ENCODE peak calls at places on chromosomes 1 and 21, in six cellular contexts. E, D, T, W, U and V are unnamed samples.

GRCh38 chr1:84701366-84701765 is 11.1 kb upstream of the SSX2IP start:
- DNase-seq in E (no peak), U (no peak), D (no peak), T (no peak), W (no peak), V (no peak)

GRCh38 chr1:165600793-165601192 is 30.2 kb upstream of the MGST3 start:
- DNase-seq in T (no peak), U (no peak), W (no peak), D (no peak), E (no peak), V (no peak)

GRCh38 chr1:3004285-3005205 is 16.7 kb upstream of the ACTRT2 start:
- DNase-seq in D (no peak), U (no peak), T (no peak), W (no peak), E (no peak), V (no peak)

GRCh38 chr21:44887807-44888580 is 14.5 kb upstream of the PTTG1IP start:
- DNase-seq in W (no peak), U (no peak), E (no peak), D (no peak), T (no peak), V (no peak)

GRCh38 chr1:36134805-36135339 is 9.8 kb upstream of the COL8A2 start:
- DNase-seq in W (peak), U (peak), E (peak), D (peak), T (peak), V (no peak)

GRCh38 chr1:2413495-2414296 is 1.3 kb upstream of the PEX10 start:
- DNase-seq in E (peak), T (peak), W (no peak), D (no peak), U (peak), V (no peak)

GRCh38 chr1:914253-914890 is 9.4 kb upstream of the SAMD11 start:
- DNase-seq in W (peak), T (no peak), D (no peak), U (no peak), E (no peak), V (no peak)

GRCh38 chr1:204384636-204385354 is 25.1 kb upstream of the PLEKHA6 start:
- DNase-seq in E (no peak), U (peak), W (no peak), D (peak), T (no peak), V (no peak)

GRCh38 chr1:222546548-222547259 is 1.2 kb downstream of the HHIPL2 start:
- DNase-seq in E (no peak), D (peak), U (no peak), T (no peak), W (no peak), V (no peak)

GRCh38 chr21:31201548-31201947 is 142.5 kb downstream of the TIAM1 start:
- DNase-seq in W (no peak), D (no peak), E (no peak), T (peak), U (no peak), V (no peak)

GRCh38 chr1:54486864-54487263 is 61.2 kb upstream of the ACOT11 start:
- DNase-seq in W (no peak), U (no peak), T (no peak), D (no peak), E (no peak), V (no peak)

GRCh38 chr1:23216771-23217420 is 406 bp downstream of the HTR1D start:
- DNase-seq in W (peak), D (no peak), U (peak), E (peak), T (no peak), V (no peak)

GRCh38 chr1:8021676-8022266 is 4.3 kb downstream of the ERRFI1 start:
- DNase-seq in U (no peak), D (no peak), W (no peak), E (no peak), T (no peak), V (no peak)

GRCh38 chr1:33456302-33456886 is 16.1 kb upstream of the ZSCAN20 start:
- DNase-seq in W (no peak), D (no peak), U (no peak), E (no peak), T (no peak), V (no peak)

GRCh38 chr1:206933333-206933945 is 11.7 kb upstream of the FCMR start:
- DNase-seq in E (peak), W (no peak), D (no peak), U (peak), T (peak), V (no peak)

GRCh38 chr1:157969693-157970485 is 23.6 kb upstream of the KIRREL1 start:
- DNase-seq in E (peak), T (peak), W (peak), U (peak), D (peak), V (no peak)

GRCh38 chr1:42178249-42178648 is 13.7 kb upstream of the GUCA2A start:
- DNase-seq in T (no peak), U (no peak), D (no peak), E (no peak), W (no peak), V (no peak)

GRCh38 chr1:167616521-167616920 is 13.5 kb upstream of the RCSD1 start:
- DNase-seq in E (no peak), W (no peak), T (no peak), U (no peak), D (no peak), V (no peak)

GRCh38 chr1:47906009-47906432 is 91.2 kb downstream of the TRABD2B start:
- DNase-seq in T (no peak), U (peak), W (no peak), E (no peak), D (peak), V (no peak)

GRCh38 chr1:55049914-55050278 is 10.5 kb downstream of the PCSK9 start:
- DNase-seq in D (no peak), U (no peak), T (no peak), W (peak), E (no peak), V (no peak)

GRCh38 chr1:33247537-33247936 is 8.8 kb upstream of the ZNF362 start:
- DNase-seq in D (no peak), E (no peak), W (no peak), U (no peak), T (no peak), V (no peak)

GRCh38 chr1:41366428-41367101 is 5.3 kb downstream of the FOXO6 start:
- DNase-seq in T (no peak), E (peak), U (peak), D (no peak), W (peak), V (no peak)

GRCh38 chr21:34222031-34222335 is 141.8 kb upstream of the KCNE2 start:
- DNase-seq in D (no peak), W (no peak), E (no peak), U (no peak), T (no peak), V (no peak)

GRCh38 chr1:147389532-147390184 is 147.2 kb downstream of the CHD1L start:
- DNase-seq in W (no peak), T (peak), U (peak), D (peak), E (no peak), V (no peak)

GRCh38 chr21:45555557-45556301 is 13.5 kb upstream of the SLC19A1 start:
- DNase-seq in W (peak), T (peak), D (peak), E (peak), U (peak), V (no peak)

GRCh38 chr1:107622540-107622939 is 342.4 kb downstream of the VAV3 start:
- DNase-seq in W (no peak), E (no peak), T (no peak), U (no peak), D (no peak), V (no peak)

DNA sequence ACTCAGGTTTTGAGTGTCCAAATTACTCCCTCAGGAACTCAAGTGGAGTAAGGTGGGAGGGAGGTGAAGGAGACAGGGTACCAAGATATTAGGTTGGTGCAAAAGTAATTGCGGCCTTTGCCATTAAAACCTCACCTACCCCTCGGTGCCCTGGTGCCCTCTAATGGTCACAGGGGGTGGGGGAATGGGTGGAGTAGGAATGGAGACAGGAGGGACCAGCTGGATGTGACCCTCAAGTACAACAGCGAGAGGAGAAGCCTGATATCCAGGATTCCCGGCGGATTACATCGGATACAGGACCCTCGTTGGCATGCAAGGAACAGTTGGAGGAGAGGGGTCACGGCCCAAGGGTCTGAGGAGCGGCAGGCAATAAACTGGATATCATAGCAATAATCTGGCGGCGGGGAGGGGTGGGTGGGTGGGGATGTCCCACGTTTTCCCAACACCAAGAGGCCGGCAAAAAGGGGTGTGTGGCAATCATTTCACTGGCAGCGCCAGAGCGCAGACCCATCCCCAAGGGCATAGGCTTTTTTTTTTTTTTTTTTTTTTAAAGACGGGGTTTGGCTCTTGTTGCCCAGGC is 4.3 kb upstream of the ZBTB7B start:
- DNase-seq in T (no peak), D (no peak), W (peak), U (no peak), E (no peak), V (no peak)
- TF ChIP-seq CTCF in T (peak), D (no peak), W (no peak), U (no peak), E (no peak), V (peak)

DNA sequence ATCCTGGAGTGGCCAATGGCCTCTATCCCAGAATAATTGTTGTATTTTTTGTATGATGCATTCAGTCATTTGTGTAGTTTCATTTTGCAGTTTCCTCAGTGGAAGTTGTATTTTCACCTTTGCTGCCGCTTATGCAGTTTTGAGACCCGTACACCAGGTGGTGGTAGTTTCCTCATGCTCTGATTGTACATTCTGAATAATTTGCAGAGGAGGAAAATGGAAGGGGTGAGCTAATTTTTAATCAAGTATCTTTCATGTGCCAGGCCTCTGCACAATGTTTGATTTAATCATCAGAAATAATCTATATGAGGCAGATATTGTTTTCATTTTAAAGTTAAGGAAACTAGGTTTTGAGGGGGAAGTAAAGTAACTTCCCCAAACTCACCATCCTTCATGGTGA is 29.5 kb downstream of the HLX start:
- DNase-seq in U (no peak), T (peak), D (peak), E (no peak), W (no peak), V (peak)
- TF ChIP-seq CTCF in U (peak), T (peak), D (peak), E (no peak), W (no peak), V (peak)

DNA sequence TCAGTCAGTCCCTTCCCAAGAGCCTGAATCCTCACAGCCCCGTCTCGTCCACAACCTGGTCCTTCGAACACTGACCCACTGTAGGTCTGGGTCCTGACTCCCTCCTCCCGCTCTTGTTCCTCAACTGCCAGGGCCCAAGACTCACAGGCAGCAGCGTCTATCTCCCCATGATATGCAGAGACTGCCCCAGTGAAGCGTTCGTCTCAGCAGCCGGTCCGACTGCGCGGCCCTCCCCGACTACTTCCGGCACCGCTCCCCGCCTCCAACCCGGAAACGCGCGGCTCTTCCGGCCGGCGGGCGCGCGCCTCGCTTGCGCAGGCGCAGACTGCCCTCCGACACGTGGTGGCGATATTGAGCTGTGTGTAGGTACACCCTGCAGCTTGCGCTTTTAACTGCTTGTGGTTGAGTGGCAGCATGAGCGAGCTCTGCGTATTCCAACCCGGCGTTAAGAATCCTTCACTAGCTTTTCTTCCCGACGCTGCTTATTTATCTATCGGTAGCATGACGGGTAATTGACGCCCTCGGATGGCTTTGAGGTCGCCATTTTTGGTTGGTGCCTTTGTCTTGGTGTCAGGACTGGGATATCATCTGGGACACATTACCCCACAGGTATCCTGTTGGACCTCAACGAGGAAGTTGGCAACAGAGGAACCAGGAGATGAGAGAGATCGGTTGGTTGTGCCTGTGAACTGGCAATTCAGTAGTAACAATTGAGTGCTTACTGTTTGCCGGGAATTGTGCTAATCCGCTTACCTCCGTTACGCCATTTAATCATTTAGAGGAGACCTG is at the start of gene TAF12:
- DNase-seq in T (peak), D (peak), W (peak), U (peak), E (peak), V (peak)
- TF ChIP-seq CTCF in T (peak), D (peak), W (peak), U (peak), E (peak), V (peak)

GRCh38 chr1:155260276-155260675 is 1.9 kb downstream of the SCAMP3 start:
- DNase-seq in D (no peak), U (no peak), E (no peak), W (no peak), T (no peak), V (no peak)

GRCh38 chr1:155263067-155263466 is 907 bp upstream of the SCAMP3 start:
- DNase-seq in T (no peak), D (no peak), E (no peak), U (no peak), W (no peak), V (no peak)

GRCh38 chr1:155256101-155256852 is 994 bp upstream of the ENTREP3 start:
- DNase-seq in T (no peak), U (no peak), D (peak), E (no peak), W (no peak), V (no peak)

GRCh38 chr1:155261888-155262673 is at the start of gene SCAMP3:
- DNase-seq in W (peak), E (peak), D (peak), T (peak), U (peak), V (peak)

GRCh38 chr1:155261401-155261887 is 716 bp downstream of the SCAMP3 start:
- DNase-seq in W (peak), E (no peak), T (peak), D (no peak), U (no peak), V (no peak)
- TF ChIP-seq CTCF in W (no peak), E (no peak), T (no peak), D (no peak), U (no peak), V (no peak)

GRCh38 chr1:182698977-182699672 is 14.7 kb upstream of the RGS8 start:
- DNase-seq in U (no peak), D (no peak), E (no peak), T (no peak), W (peak), V (no peak)

GRCh38 chr1:182703539-182703938 is 19.2 kb upstream of the RGS8 start:
- DNase-seq in D (no peak), E (no peak), T (no peak), W (no peak), U (no peak), V (no peak)

GRCh38 chr1:182699673-182700350 is 15.4 kb upstream of the RGS8 start:
- DNase-seq in T (no peak), D (no peak), W (no peak), U (no peak), E (peak), V (no peak)

GRCh38 chr1:182702826-182703524 is 18.6 kb upstream of the RGS8 start:
- DNase-seq in W (no peak), T (no peak), U (no peak), D (no peak), E (no peak), V (no peak)

DNA sequence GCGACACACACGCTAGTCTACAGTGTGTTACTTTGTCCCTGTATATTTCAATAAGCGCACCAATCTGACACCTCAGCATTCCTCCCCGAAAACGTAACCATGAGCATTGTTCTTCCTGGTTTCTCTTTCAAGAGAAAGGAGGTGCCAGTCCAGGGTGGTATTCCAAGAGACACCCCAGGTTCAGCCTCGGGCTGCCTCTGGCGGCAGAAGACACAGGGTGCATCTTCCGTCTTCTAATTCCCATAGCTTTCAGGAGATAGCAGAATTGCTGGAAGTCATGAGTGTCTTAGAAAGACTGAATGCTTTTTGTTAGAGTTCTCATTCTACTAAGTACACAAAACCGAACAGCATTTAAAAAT is 15.9 kb upstream of the RGS8 start:
- DNase-seq in E (no peak), T (no peak), W (no peak), D (peak), U (no peak), V (no peak)
- TF ChIP-seq CTCF in E (no peak), T (no peak), W (no peak), D (peak), U (no peak), V (no peak)

GRCh38 chr21:39208624-39209333 is 25.5 kb upstream of the PSMG1 start:
- DNase-seq in T (no peak), U (no peak), W (no peak), E (no peak), D (no peak), V (no peak)

GRCh38 chr21:39209334-39209688 is 26.1 kb upstream of the PSMG1 start:
- DNase-seq in D (no peak), W (no peak), E (no peak), U (no peak), T (no peak), V (no peak)

GRCh38 chr21:39204134-39204533 is 20.9 kb upstream of the PSMG1 start:
- DNase-seq in W (no peak), T (no peak), U (no peak), D (no peak), E (no peak), V (no peak)
- TF ChIP-seq CTCF in W (no peak), T (peak), U (no peak), D (peak), E (no peak), V (no peak)

GRCh38 chr1:94741510-94741909 is 78.6 kb upstream of the SLC44A3 start:
- DNase-seq in E (no peak), U (no peak), T (no peak), D (no peak), W (no peak), V (no peak)
- TF ChIP-seq CTCF in E (no peak), U (no peak), T (no peak), D (peak), W (no peak), V (no peak)